ENCODE peak calls at places on chromosomes 11 and 22, in four cellular contexts. F is GM12878, I is GM23338, C is H1. K is an unnamed sample.
A peak's percentile ranks its signal among the peaks of the same experiment; 100 is the strongest.

GRCh38 chr11:68694404-68695297 is 10.3 kb downstream of the GAL start:
- DNase-seq in F (no peak), C (no peak), I (peak; percentile 80), K (no peak)

GRCh38 chr22:23856721-23857605 is 712 bp upstream of the SLC2A11 start:
- DNase-seq in C (no peak), I (peak; percentile 83), F (no peak), K (peak; percentile 71)

GRCh38 chr22:36486619-36487384 is 5.4 kb upstream of the TXN2 start:
- DNase-seq in F (no peak), I (peak; percentile 81), C (no peak), K (peak; percentile 77)

GRCh38 chr11:35380603-35381002 is 38.8 kb downstream of the SLC1A2 start:
- DNase-seq in I (no peak), F (no peak), C (no peak), K (no peak)

GRCh38 chr11:45109400-45109799 is 37.0 kb upstream of the PRDM11 start:
- DNase-seq in I (no peak), C (no peak), F (no peak), K (no peak)

GRCh38 chr11:73980001-73980960 is 2.4 kb downstream of the UCP2 start:
- DNase-seq in I (peak; percentile 30), C (no peak), F (peak; percentile 91), K (no peak)

GRCh38 chr11:73760066-73760679 is 701 bp downstream of the RAB6A start:
- DNase-seq in F (no peak), I (peak; percentile 61), C (no peak), K (peak; percentile 46)

GRCh38 chr22:24270556-24271405 is at the start of gene SPECC1L:
- DNase-seq in F (peak; percentile 71), C (peak; percentile 84), I (peak; percentile 93), K (peak; percentile 93)

GRCh38 chr11:69447786-69448185 is 33.7 kb upstream of the LINC01488 start:
- DNase-seq in F (no peak), C (no peak), I (no peak), K (no peak)

GRCh38 chr22:20742764-20743163 is 31.1 kb upstream of the SERPIND1 start:
- DNase-seq in F (no peak), C (no peak), I (no peak), K (no peak)
- TF ChIP-seq CREB1 in F (no peak), C (no peak), I (no peak), K (no peak)

GRCh38 chr11:65378928-65379638 is 3.4 kb downstream of the SLC25A45 start:
- DNase-seq in I (no peak), C (no peak), F (no peak), K (no peak)

GRCh38 chr11:65377036-65377435 is 5.4 kb downstream of the SLC25A45 start:
- DNase-seq in C (no peak), I (no peak), F (no peak), K (no peak)

GRCh38 chr11:65377777-65378176 is 4.7 kb downstream of the SLC25A45 start:
- DNase-seq in I (no peak), F (no peak), C (no peak), K (no peak)

GRCh38 chr11:65379698-65380459 is 2.6 kb downstream of the SLC25A45 start:
- DNase-seq in F (no peak), I (no peak), C (no peak), K (no peak)

DNA sequence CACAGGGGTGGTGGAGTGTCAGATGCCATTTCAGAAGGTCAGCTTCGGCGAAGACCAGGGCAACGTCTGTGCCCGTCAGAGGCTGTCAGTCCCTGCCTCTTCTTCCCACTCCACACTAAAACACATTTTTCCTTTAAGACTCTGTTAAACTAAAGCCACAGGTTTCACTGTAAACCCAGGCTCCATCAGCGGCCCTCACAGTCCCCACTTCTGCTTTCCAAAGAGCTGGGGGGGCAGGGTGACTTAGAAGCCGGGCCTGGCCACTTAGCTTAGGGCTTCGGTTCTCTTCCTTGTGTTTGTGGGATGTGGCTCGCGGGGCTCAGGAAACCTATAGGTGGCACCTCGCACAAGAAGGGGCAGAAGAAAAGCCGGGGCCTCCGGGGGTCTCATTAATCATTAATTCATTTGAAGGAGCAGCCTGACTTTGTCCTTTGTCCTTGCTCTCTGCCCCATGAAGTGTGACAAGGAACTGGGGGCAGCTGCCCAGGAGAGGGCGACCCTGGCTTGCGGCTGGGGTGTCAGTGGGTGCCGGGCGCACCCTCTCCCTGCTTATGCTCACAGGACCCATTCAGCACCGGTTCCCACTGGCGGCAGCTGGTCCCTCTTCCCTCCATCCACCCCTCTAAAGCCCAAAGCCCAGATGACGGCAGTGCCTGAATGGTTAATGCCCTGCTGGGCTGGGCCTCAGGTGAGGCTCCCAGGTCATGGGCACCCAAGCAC is 4.1 kb downstream of the SLC25A45 start:
- DNase-seq in I (no peak), C (no peak), F (no peak), K (no peak)
- TF ChIP-seq CTCF in I (peak; percentile 60), C (peak; percentile 19), F (peak; percentile 12), K (no peak)

GRCh38 chr22:29521526-29521925 is 32.0 kb downstream of the THOC5 start:
- DNase-seq in F (no peak), C (no peak), I (no peak), K (no peak)

GRCh38 chr22:29523761-29524160 is 29.8 kb downstream of the THOC5 start:
- DNase-seq in F (no peak), I (no peak), C (no peak), K (no peak)

GRCh38 chr22:29519996-29520395 is 33.6 kb downstream of the THOC5 start:
- DNase-seq in C (no peak), I (no peak), F (no peak), K (no peak)

GRCh38 chr22:29517215-29517908 is 36.2 kb downstream of the THOC5 start:
- DNase-seq in I (no peak), F (no peak), C (no peak), K (no peak)

GRCh38 chr22:29520851-29521250 is 32.7 kb downstream of the THOC5 start:
- DNase-seq in I (no peak), F (no peak), C (no peak), K (no peak)
- TF ChIP-seq CREB1 in I (no peak), F (no peak), C (no peak), K (no peak)

GRCh38 chr11:120183701-120184141 is 27.1 kb upstream of the OAF start:
- DNase-seq in C (no peak), I (no peak), F (no peak), K (no peak)

GRCh38 chr11:120185678-120186407 is 25.0 kb upstream of the OAF start:
- DNase-seq in F (no peak), I (no peak), C (no peak), K (no peak)

GRCh38 chr11:120186408-120186798 is 24.4 kb upstream of the OAF start:
- DNase-seq in C (no peak), I (no peak), F (no peak), K (no peak)

GRCh38 chr11:120184371-120184945 is 26.4 kb upstream of the OAF start:
- DNase-seq in I (no peak), C (no peak), F (no peak), K (no peak)

DNA sequence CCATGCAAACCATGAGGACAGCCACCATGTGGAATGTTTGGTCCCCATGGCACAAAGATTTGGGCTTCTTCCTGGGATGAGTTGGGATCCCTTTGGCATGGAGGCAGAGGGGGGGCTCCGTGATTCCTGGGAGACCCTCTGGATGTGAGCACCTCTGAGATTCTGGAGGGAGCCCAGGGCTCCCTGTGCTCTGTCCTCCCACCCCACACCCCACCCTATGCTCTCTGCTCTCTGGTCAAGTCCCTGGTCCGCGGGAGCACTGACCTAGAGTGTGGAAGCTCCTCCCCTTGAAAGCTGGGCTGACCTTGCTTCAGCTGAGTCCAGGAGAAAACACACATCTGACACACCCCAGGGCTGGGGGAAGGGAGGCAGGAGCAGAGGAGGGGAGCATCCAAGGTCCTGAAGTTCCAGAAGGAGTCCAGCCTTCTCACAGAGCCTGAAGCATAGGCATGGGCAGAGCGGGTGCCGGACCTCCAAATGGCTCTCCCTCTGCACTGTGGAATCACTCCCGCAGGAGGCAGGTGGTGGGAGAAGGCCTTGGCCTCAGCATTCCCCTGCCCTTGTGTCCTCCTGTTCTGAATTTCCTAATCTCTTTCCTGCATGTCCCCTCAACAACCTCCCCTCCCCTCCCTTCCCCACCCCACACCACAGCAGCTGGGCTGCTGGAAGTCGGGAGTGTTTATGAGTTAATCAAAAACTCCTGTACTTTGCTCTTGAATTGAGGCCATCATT is 25.7 kb upstream of the OAF start:
- DNase-seq in F (no peak), I (no peak), C (no peak), K (no peak)
- TF ChIP-seq CTCF in F (no peak), I (no peak), C (no peak), K (no peak)

K was measured in WTC11.